ENCODE peak calls at places on chromosomes 5 and 9, in six cellular contexts. Q, R, G, K, B and N are unnamed samples.

GRCh38 chr5:120252839-120253238 is 211.3 kb upstream of the PRR16 start:
- DNase-seq in G (no peak), B (peak), R (no peak), K (no peak), Q (no peak), N (no peak)

GRCh38 chr9:136095028-136095494 is at the start of gene NACC2:
- DNase-seq in K (peak), B (peak), Q (peak), R (no peak), G (no peak), N (peak)

GRCh38 chr9:18821794-18822193 is 211.2 kb downstream of the SAXO1 start:
- DNase-seq in R (peak), Q (peak), K (no peak), B (peak), G (no peak), N (no peak)

GRCh38 chr9:77896269-77897245 is 135.1 kb downstream of the GNAQ start:
- DNase-seq in K (no peak), Q (no peak), G (no peak), R (no peak), B (no peak), N (no peak)

GRCh38 chr5:41406424-41406823 is 104.0 kb downstream of the PLCXD3 start:
- DNase-seq in R (peak), Q (no peak), K (no peak), B (no peak), G (no peak), N (no peak)

GRCh38 chr9:131645078-131645776 is 94.6 kb downstream of the RAPGEF1 start:
- DNase-seq in G (no peak), B (no peak), K (peak), R (no peak), Q (no peak), N (peak)

GRCh38 chr5:85576666-85577065 is 1041.1 kb upstream of the COX7C start:
- DNase-seq in B (no peak), K (no peak), Q (no peak), R (peak), G (no peak), N (no peak)

GRCh38 chr9:127854169-127854833 is at the start of gene ENG:
- DNase-seq in Q (no peak), R (no peak), G (no peak), K (peak), B (peak), N (no peak)

GRCh38 chr9:4126996-4127395 is 172.9 kb downstream of the GLIS3 start:
- DNase-seq in B (peak), Q (peak), R (peak), K (no peak), G (no peak), N (no peak)

GRCh38 chr9:81588148-81588874 is 101.0 kb downstream of the TLE1 start:
- DNase-seq in G (no peak), R (peak), Q (peak), B (no peak), K (peak), N (no peak)

GRCh38 chr5:624118-624950 is 12.2 kb downstream of the CEP72 start:
- DNase-seq in G (no peak), R (no peak), B (no peak), Q (no peak), K (no peak), N (no peak)

GRCh38 chr9:70888471-70888870 is 232.9 kb downstream of the TRPM3 start:
- DNase-seq in Q (no peak), B (no peak), R (no peak), K (no peak), G (no peak), N (no peak)

GRCh38 chr5:569358-569867 is 42.7 kb upstream of the CEP72 start:
- DNase-seq in Q (no peak), G (no peak), K (no peak), R (no peak), B (no peak), N (no peak)

GRCh38 chr9:35604578-35605335 is at the start of gene TESK1:
- DNase-seq in Q (peak), B (peak), G (peak), K (peak), R (peak), N (peak)

GRCh38 chr5:175696855-175697198 is 39.0 kb downstream of the HRH2 start:
- DNase-seq in G (no peak), K (no peak), B (no peak), Q (no peak), R (no peak), N (no peak)

GRCh38 chr9:31556667-31557463 is 827.6 kb upstream of the ACO1 start:
- DNase-seq in G (no peak), K (no peak), Q (no peak), R (no peak), B (no peak), N (no peak)